ENCODE peak calls at places on chromosomes 3 and 15, in ten cellular contexts. One of them, this sample, is unnamed.

GRCh38 chr3:150278843-150279341 is 129.2 kb upstream of the TSC22D2 start:
- DNase-seq in activated CD4-positive, alpha-beta T cell treated with anti-CD3 and anti-CD28 coated beads, Interleukin-2, amount 10 ng/mL, durations not matched to agents 7 days and 5 days: no peak
- DNase-seq in neuronal stem cell: no peak
- DNase-seq in GOT3: no peak
- DNase-seq in HuH-7.5: no peak
- DNase-seq in body of pancreas: no peak
- DNase-seq in hypothalamus: no peak
- DNase-seq in cardiac muscle cell: no peak
- DNase-seq in activated gamma-delta T cell treated with Interleukin-2 at 50 U/mL for 16 hours: no peak
- DNase-seq in fibroblast of mammary gland: no peak
- DNase-seq in this sample: peak; percentile 84

GRCh38 chr3:12818273-12818672 is 21.8 kb downstream of the CAND2 start:
- DNase-seq in activated gamma-delta T cell treated with Interleukin-2 at 50 U/mL for 16 hours: no peak
- DNase-seq in body of pancreas: no peak
- DNase-seq in HuH-7.5: no peak
- DNase-seq in GOT3: no peak
- DNase-seq in activated CD4-positive, alpha-beta T cell treated with anti-CD3 and anti-CD28 coated beads, Interleukin-2, amount 10 ng/mL, durations not matched to agents 7 days and 5 days: no peak
- DNase-seq in cardiac muscle cell: no peak
- DNase-seq in neuronal stem cell: no peak
- DNase-seq in hypothalamus: no peak
- DNase-seq in fibroblast of mammary gland: no peak
- DNase-seq in this sample: no peak

GRCh38 chr3:161349529-161350278 is 21.6 kb downstream of the SPTSSB start:
- DNase-seq in hypothalamus: no peak
- DNase-seq in activated gamma-delta T cell treated with Interleukin-2 at 50 U/mL for 16 hours: peak; percentile 42
- DNase-seq in HuH-7.5: no peak
- DNase-seq in fibroblast of mammary gland: peak; percentile 97
- DNase-seq in neuronal stem cell: no peak
- DNase-seq in cardiac muscle cell: no peak
- DNase-seq in GOT3: no peak
- DNase-seq in body of pancreas: no peak
- DNase-seq in activated CD4-positive, alpha-beta T cell treated with anti-CD3 and anti-CD28 coated beads, Interleukin-2, amount 10 ng/mL, durations not matched to agents 7 days and 5 days: peak; percentile 29
- DNase-seq in this sample: no peak

GRCh38 chr3:38117163-38117716 is 19.7 kb downstream of the ACAA1 start:
- DNase-seq in activated gamma-delta T cell treated with Interleukin-2 at 50 U/mL for 16 hours: no peak
- DNase-seq in neuronal stem cell: no peak
- DNase-seq in GOT3: no peak
- DNase-seq in activated CD4-positive, alpha-beta T cell treated with anti-CD3 and anti-CD28 coated beads, Interleukin-2, amount 10 ng/mL, durations not matched to agents 7 days and 5 days: no peak
- DNase-seq in HuH-7.5: no peak
- DNase-seq in body of pancreas: peak; percentile 63
- DNase-seq in cardiac muscle cell: no peak
- DNase-seq in hypothalamus: no peak
- DNase-seq in fibroblast of mammary gland: no peak
- DNase-seq in this sample: no peak

GRCh38 chr15:71313806-71314205 is 198.5 kb downstream of the THSD4 start:
- DNase-seq in hypothalamus: no peak
- DNase-seq in cardiac muscle cell: no peak
- DNase-seq in HuH-7.5: no peak
- DNase-seq in activated CD4-positive, alpha-beta T cell treated with anti-CD3 and anti-CD28 coated beads, Interleukin-2, amount 10 ng/mL, durations not matched to agents 7 days and 5 days: no peak
- DNase-seq in GOT3: no peak
- DNase-seq in neuronal stem cell: peak; percentile 88
- DNase-seq in activated gamma-delta T cell treated with Interleukin-2 at 50 U/mL for 16 hours: no peak
- DNase-seq in fibroblast of mammary gland: no peak
- DNase-seq in body of pancreas: no peak
- DNase-seq in this sample: no peak

GRCh38 chr15:50358805-50359204 is 3.8 kb upstream of the GABPB1 start:
- DNase-seq in GOT3: no peak
- DNase-seq in activated gamma-delta T cell treated with Interleukin-2 at 50 U/mL for 16 hours: peak; percentile 4
- DNase-seq in fibroblast of mammary gland: peak; percentile 75
- DNase-seq in cardiac muscle cell: peak; percentile 5
- DNase-seq in HuH-7.5: peak; percentile 52
- DNase-seq in neuronal stem cell: no peak
- DNase-seq in activated CD4-positive, alpha-beta T cell treated with anti-CD3 and anti-CD28 coated beads, Interleukin-2, amount 10 ng/mL, durations not matched to agents 7 days and 5 days: peak; percentile 24
- DNase-seq in hypothalamus: no peak
- DNase-seq in body of pancreas: no peak
- DNase-seq in this sample: no peak

GRCh38 chr3:115217678-115218451 is 70.8 kb upstream of the ZBTB20 start:
- DNase-seq in cardiac muscle cell: peak; percentile 67
- DNase-seq in neuronal stem cell: peak; percentile 39
- DNase-seq in activated gamma-delta T cell treated with Interleukin-2 at 50 U/mL for 16 hours: no peak
- DNase-seq in body of pancreas: no peak
- DNase-seq in hypothalamus: peak; percentile 2
- DNase-seq in GOT3: no peak
- DNase-seq in HuH-7.5: no peak
- DNase-seq in fibroblast of mammary gland: peak; percentile 79
- DNase-seq in activated CD4-positive, alpha-beta T cell treated with anti-CD3 and anti-CD28 coated beads, Interleukin-2, amount 10 ng/mL, durations not matched to agents 7 days and 5 days: peak; percentile 29
- DNase-seq in this sample: no peak

GRCh38 chr3:98971183-98971681 is 69.7 kb upstream of the DCBLD2 start:
- DNase-seq in activated gamma-delta T cell treated with Interleukin-2 at 50 U/mL for 16 hours: no peak
- DNase-seq in hypothalamus: no peak
- DNase-seq in body of pancreas: no peak
- DNase-seq in GOT3: no peak
- DNase-seq in HuH-7.5: no peak
- DNase-seq in activated CD4-positive, alpha-beta T cell treated with anti-CD3 and anti-CD28 coated beads, Interleukin-2, amount 10 ng/mL, durations not matched to agents 7 days and 5 days: no peak
- DNase-seq in cardiac muscle cell: no peak
- DNase-seq in fibroblast of mammary gland: peak; percentile 96
- DNase-seq in neuronal stem cell: no peak
- DNase-seq in this sample: no peak

GRCh38 chr3:183937601-183938286 is 53.1 kb upstream of the PARL start:
- DNase-seq in HuH-7.5: no peak
- DNase-seq in body of pancreas: no peak
- DNase-seq in activated gamma-delta T cell treated with Interleukin-2 at 50 U/mL for 16 hours: no peak
- DNase-seq in neuronal stem cell: no peak
- DNase-seq in hypothalamus: no peak
- DNase-seq in cardiac muscle cell: no peak
- DNase-seq in fibroblast of mammary gland: no peak
- DNase-seq in activated CD4-positive, alpha-beta T cell treated with anti-CD3 and anti-CD28 coated beads, Interleukin-2, amount 10 ng/mL, durations not matched to agents 7 days and 5 days: no peak
- DNase-seq in GOT3: no peak
- DNase-seq in this sample: no peak

GRCh38 chr3:146638718-146639117 is 33.6 kb upstream of the PLSCR5 start:
- DNase-seq in cardiac muscle cell: peak; percentile 2
- DNase-seq in GOT3: no peak
- DNase-seq in hypothalamus: no peak
- DNase-seq in fibroblast of mammary gland: no peak
- DNase-seq in body of pancreas: no peak
- DNase-seq in neuronal stem cell: no peak
- DNase-seq in HuH-7.5: no peak
- DNase-seq in activated gamma-delta T cell treated with Interleukin-2 at 50 U/mL for 16 hours: no peak
- DNase-seq in activated CD4-positive, alpha-beta T cell treated with anti-CD3 and anti-CD28 coated beads, Interleukin-2, amount 10 ng/mL, durations not matched to agents 7 days and 5 days: no peak
- DNase-seq in this sample: no peak

GRCh38 chr3:133464573-133464972 is 64.7 kb downstream of the BFSP2 start:
- DNase-seq in activated CD4-positive, alpha-beta T cell treated with anti-CD3 and anti-CD28 coated beads, Interleukin-2, amount 10 ng/mL, durations not matched to agents 7 days and 5 days: no peak
- DNase-seq in GOT3: no peak
- DNase-seq in hypothalamus: no peak
- DNase-seq in cardiac muscle cell: no peak
- DNase-seq in activated gamma-delta T cell treated with Interleukin-2 at 50 U/mL for 16 hours: no peak
- DNase-seq in neuronal stem cell: no peak
- DNase-seq in body of pancreas: no peak
- DNase-seq in HuH-7.5: no peak
- DNase-seq in fibroblast of mammary gland: peak; percentile 44
- DNase-seq in this sample: no peak

GRCh38 chr3:25455316-25456232 is 27.5 kb downstream of the RARB start:
- DNase-seq in hypothalamus: no peak
- DNase-seq in activated gamma-delta T cell treated with Interleukin-2 at 50 U/mL for 16 hours: no peak
- DNase-seq in cardiac muscle cell: no peak
- DNase-seq in body of pancreas: no peak
- DNase-seq in activated CD4-positive, alpha-beta T cell treated with anti-CD3 and anti-CD28 coated beads, Interleukin-2, amount 10 ng/mL, durations not matched to agents 7 days and 5 days: no peak
- DNase-seq in fibroblast of mammary gland: peak; percentile 80
- DNase-seq in HuH-7.5: no peak
- DNase-seq in neuronal stem cell: no peak
- DNase-seq in GOT3: no peak
- DNase-seq in this sample: no peak

GRCh38 chr3:118705827-118706226 is 328.8 kb downstream of the IGSF11 start:
- DNase-seq in activated gamma-delta T cell treated with Interleukin-2 at 50 U/mL for 16 hours: no peak
- DNase-seq in neuronal stem cell: no peak
- DNase-seq in activated CD4-positive, alpha-beta T cell treated with anti-CD3 and anti-CD28 coated beads, Interleukin-2, amount 10 ng/mL, durations not matched to agents 7 days and 5 days: no peak
- DNase-seq in hypothalamus: no peak
- DNase-seq in body of pancreas: no peak
- DNase-seq in GOT3: no peak
- DNase-seq in cardiac muscle cell: no peak
- DNase-seq in fibroblast of mammary gland: no peak
- DNase-seq in HuH-7.5: no peak
- DNase-seq in this sample: no peak

GRCh38 chr3:169430687-169431404 is 232.7 kb downstream of the MECOM start:
- DNase-seq in fibroblast of mammary gland: no peak
- DNase-seq in HuH-7.5: no peak
- DNase-seq in neuronal stem cell: no peak
- DNase-seq in activated CD4-positive, alpha-beta T cell treated with anti-CD3 and anti-CD28 coated beads, Interleukin-2, amount 10 ng/mL, durations not matched to agents 7 days and 5 days: no peak
- DNase-seq in hypothalamus: no peak
- DNase-seq in activated gamma-delta T cell treated with Interleukin-2 at 50 U/mL for 16 hours: no peak
- DNase-seq in GOT3: no peak
- DNase-seq in body of pancreas: peak; percentile 26
- DNase-seq in cardiac muscle cell: no peak
- DNase-seq in this sample: peak; percentile 28

GRCh38 chr15:82530606-82531379 is 9.5 kb downstream of the RPS17 start:
- DNase-seq in activated gamma-delta T cell treated with Interleukin-2 at 50 U/mL for 16 hours: peak; percentile 65
- DNase-seq in HuH-7.5: peak; percentile 78
- DNase-seq in cardiac muscle cell: peak; percentile 78
- DNase-seq in GOT3: no peak
- DNase-seq in activated CD4-positive, alpha-beta T cell treated with anti-CD3 and anti-CD28 coated beads, Interleukin-2, amount 10 ng/mL, durations not matched to agents 7 days and 5 days: peak; percentile 79
- DNase-seq in hypothalamus: no peak
- DNase-seq in neuronal stem cell: peak; percentile 79
- DNase-seq in body of pancreas: peak; percentile 88
- DNase-seq in fibroblast of mammary gland: peak; percentile 54
- DNase-seq in this sample: peak; percentile 58

GRCh38 chr3:71360170-71360569 is 223.4 kb downstream of the FOXP1 start:
- DNase-seq in fibroblast of mammary gland: no peak
- DNase-seq in hypothalamus: no peak
- DNase-seq in HuH-7.5: no peak
- DNase-seq in neuronal stem cell: no peak
- DNase-seq in GOT3: no peak
- DNase-seq in activated gamma-delta T cell treated with Interleukin-2 at 50 U/mL for 16 hours: no peak
- DNase-seq in body of pancreas: no peak
- DNase-seq in cardiac muscle cell: no peak
- DNase-seq in activated CD4-positive, alpha-beta T cell treated with anti-CD3 and anti-CD28 coated beads, Interleukin-2, amount 10 ng/mL, durations not matched to agents 7 days and 5 days: no peak
- DNase-seq in this sample: no peak

GRCh38 chr15:66145242-66146182 is 108.0 kb downstream of the MEGF11 start:
- DNase-seq in neuronal stem cell: no peak
- DNase-seq in HuH-7.5: no peak
- DNase-seq in body of pancreas: no peak
- DNase-seq in activated CD4-positive, alpha-beta T cell treated with anti-CD3 and anti-CD28 coated beads, Interleukin-2, amount 10 ng/mL, durations not matched to agents 7 days and 5 days: no peak
- DNase-seq in GOT3: no peak
- DNase-seq in activated gamma-delta T cell treated with Interleukin-2 at 50 U/mL for 16 hours: no peak
- DNase-seq in cardiac muscle cell: no peak
- DNase-seq in fibroblast of mammary gland: no peak
- DNase-seq in hypothalamus: no peak
- DNase-seq in this sample: no peak

GRCh38 chr3:11910971-11911531 is 64.4 kb upstream of the TAMM41 start:
- DNase-seq in activated CD4-positive, alpha-beta T cell treated with anti-CD3 and anti-CD28 coated beads, Interleukin-2, amount 10 ng/mL, durations not matched to agents 7 days and 5 days: no peak
- DNase-seq in hypothalamus: no peak
- DNase-seq in activated gamma-delta T cell treated with Interleukin-2 at 50 U/mL for 16 hours: no peak
- DNase-seq in neuronal stem cell: no peak
- DNase-seq in HuH-7.5: no peak
- DNase-seq in cardiac muscle cell: no peak
- DNase-seq in fibroblast of mammary gland: peak; percentile 20
- DNase-seq in body of pancreas: peak; percentile 45
- DNase-seq in GOT3: no peak
- DNase-seq in this sample: peak; percentile 40

GRCh38 chr15:98684441-98684840 is 36.1 kb downstream of the IGF1R start:
- DNase-seq in fibroblast of mammary gland: peak; percentile 86
- DNase-seq in GOT3: no peak
- DNase-seq in activated gamma-delta T cell treated with Interleukin-2 at 50 U/mL for 16 hours: no peak
- DNase-seq in neuronal stem cell: no peak
- DNase-seq in cardiac muscle cell: no peak
- DNase-seq in body of pancreas: no peak
- DNase-seq in HuH-7.5: no peak
- DNase-seq in activated CD4-positive, alpha-beta T cell treated with anti-CD3 and anti-CD28 coated beads, Interleukin-2, amount 10 ng/mL, durations not matched to agents 7 days and 5 days: no peak
- DNase-seq in hypothalamus: no peak
- DNase-seq in this sample: peak; percentile 46

GRCh38 chr3:29827756-29828155 is 546.9 kb downstream of the RBMS3 start:
- DNase-seq in activated CD4-positive, alpha-beta T cell treated with anti-CD3 and anti-CD28 coated beads, Interleukin-2, amount 10 ng/mL, durations not matched to agents 7 days and 5 days: no peak
- DNase-seq in HuH-7.5: no peak
- DNase-seq in GOT3: no peak
- DNase-seq in activated gamma-delta T cell treated with Interleukin-2 at 50 U/mL for 16 hours: no peak
- DNase-seq in fibroblast of mammary gland: peak; percentile 39
- DNase-seq in cardiac muscle cell: no peak
- DNase-seq in hypothalamus: no peak
- DNase-seq in neuronal stem cell: no peak
- DNase-seq in body of pancreas: no peak
- DNase-seq in this sample: no peak

GRCh38 chr3:152309031-152309430 is 40.3 kb downstream of the MBNL1 start:
- DNase-seq in GOT3: no peak
- DNase-seq in body of pancreas: no peak
- DNase-seq in cardiac muscle cell: no peak
- DNase-seq in activated CD4-positive, alpha-beta T cell treated with anti-CD3 and anti-CD28 coated beads, Interleukin-2, amount 10 ng/mL, durations not matched to agents 7 days and 5 days: no peak
- DNase-seq in activated gamma-delta T cell treated with Interleukin-2 at 50 U/mL for 16 hours: no peak
- DNase-seq in fibroblast of mammary gland: no peak
- DNase-seq in hypothalamus: no peak
- DNase-seq in HuH-7.5: no peak
- DNase-seq in neuronal stem cell: no peak
- DNase-seq in this sample: no peak

GRCh38 chr15:94403246-94403824 is 172.0 kb downstream of the MCTP2 start:
- DNase-seq in body of pancreas: no peak
- DNase-seq in activated gamma-delta T cell treated with Interleukin-2 at 50 U/mL for 16 hours: no peak
- DNase-seq in activated CD4-positive, alpha-beta T cell treated with anti-CD3 and anti-CD28 coated beads, Interleukin-2, amount 10 ng/mL, durations not matched to agents 7 days and 5 days: no peak
- DNase-seq in hypothalamus: no peak
- DNase-seq in neuronal stem cell: no peak
- DNase-seq in GOT3: no peak
- DNase-seq in cardiac muscle cell: no peak
- DNase-seq in fibroblast of mammary gland: no peak
- DNase-seq in HuH-7.5: no peak
- DNase-seq in this sample: no peak

GRCh38 chr15:69576035-69576526 is 123.5 kb downstream of the RPLP1 start:
- DNase-seq in GOT3: peak; percentile 7
- DNase-seq in cardiac muscle cell: peak; percentile 34
- DNase-seq in neuronal stem cell: peak; percentile 17
- DNase-seq in hypothalamus: peak; percentile 59
- DNase-seq in fibroblast of mammary gland: no peak
- DNase-seq in activated gamma-delta T cell treated with Interleukin-2 at 50 U/mL for 16 hours: peak; percentile 68
- DNase-seq in activated CD4-positive, alpha-beta T cell treated with anti-CD3 and anti-CD28 coated beads, Interleukin-2, amount 10 ng/mL, durations not matched to agents 7 days and 5 days: peak; percentile 73
- DNase-seq in body of pancreas: peak; percentile 77
- DNase-seq in HuH-7.5: no peak
- DNase-seq in this sample: no peak

GRCh38 chr3:156816794-156817741 is 9.1 kb upstream of the LEKR1 start:
- DNase-seq in activated gamma-delta T cell treated with Interleukin-2 at 50 U/mL for 16 hours: peak; percentile 88
- DNase-seq in neuronal stem cell: peak; percentile 85
- DNase-seq in HuH-7.5: peak; percentile 64
- DNase-seq in hypothalamus: peak; percentile 57
- DNase-seq in body of pancreas: peak; percentile 89
- DNase-seq in cardiac muscle cell: peak; percentile 91
- DNase-seq in fibroblast of mammary gland: peak; percentile 59
- DNase-seq in GOT3: peak; percentile 80
- DNase-seq in activated CD4-positive, alpha-beta T cell treated with anti-CD3 and anti-CD28 coated beads, Interleukin-2, amount 10 ng/mL, durations not matched to agents 7 days and 5 days: peak; percentile 92
- DNase-seq in this sample: peak; percentile 38

GRCh38 chr3:118127992-118128391 is 906.7 kb downstream of the IGSF11 start:
- DNase-seq in cardiac muscle cell: no peak
- DNase-seq in HuH-7.5: no peak
- DNase-seq in fibroblast of mammary gland: no peak
- DNase-seq in activated CD4-positive, alpha-beta T cell treated with anti-CD3 and anti-CD28 coated beads, Interleukin-2, amount 10 ng/mL, durations not matched to agents 7 days and 5 days: no peak
- DNase-seq in GOT3: no peak
- DNase-seq in body of pancreas: no peak
- DNase-seq in activated gamma-delta T cell treated with Interleukin-2 at 50 U/mL for 16 hours: no peak
- DNase-seq in neuronal stem cell: no peak
- DNase-seq in hypothalamus: no peak
- DNase-seq in this sample: no peak

GRCh38 chr15:89333959-89334509 is 590 bp downstream of the POLG start:
- DNase-seq in GOT3: no peak
- DNase-seq in body of pancreas: no peak
- DNase-seq in cardiac muscle cell: no peak
- DNase-seq in HuH-7.5: peak; percentile 90
- DNase-seq in activated CD4-positive, alpha-beta T cell treated with anti-CD3 and anti-CD28 coated beads, Interleukin-2, amount 10 ng/mL, durations not matched to agents 7 days and 5 days: no peak
- DNase-seq in hypothalamus: no peak
- DNase-seq in neuronal stem cell: no peak
- DNase-seq in activated gamma-delta T cell treated with Interleukin-2 at 50 U/mL for 16 hours: no peak
- DNase-seq in fibroblast of mammary gland: no peak
- DNase-seq in this sample: no peak

GRCh38 chr15:92663250-92663951 is 7.8 kb upstream of the FAM174B start:
- DNase-seq in activated gamma-delta T cell treated with Interleukin-2 at 50 U/mL for 16 hours: no peak
- DNase-seq in GOT3: no peak
- DNase-seq in cardiac muscle cell: no peak
- DNase-seq in fibroblast of mammary gland: no peak
- DNase-seq in body of pancreas: no peak
- DNase-seq in HuH-7.5: no peak
- DNase-seq in hypothalamus: no peak
- DNase-seq in activated CD4-positive, alpha-beta T cell treated with anti-CD3 and anti-CD28 coated beads, Interleukin-2, amount 10 ng/mL, durations not matched to agents 7 days and 5 days: no peak
- DNase-seq in neuronal stem cell: no peak
- DNase-seq in this sample: no peak

GRCh38 chr3:23431759-23432158 is 228.6 kb downstream of the UBE2E2 start:
- DNase-seq in GOT3: no peak
- DNase-seq in cardiac muscle cell: no peak
- DNase-seq in body of pancreas: no peak
- DNase-seq in activated gamma-delta T cell treated with Interleukin-2 at 50 U/mL for 16 hours: no peak
- DNase-seq in activated CD4-positive, alpha-beta T cell treated with anti-CD3 and anti-CD28 coated beads, Interleukin-2, amount 10 ng/mL, durations not matched to agents 7 days and 5 days: no peak
- DNase-seq in fibroblast of mammary gland: peak; percentile 40
- DNase-seq in HuH-7.5: no peak
- DNase-seq in neuronal stem cell: no peak
- DNase-seq in hypothalamus: no peak
- DNase-seq in this sample: no peak